ENCODE peak calls at places on chromosomes 3 and 15, in eight cellular contexts. One of them, this sample, is unnamed.

GRCh38 chr15:75235760-75236729 is 22.1 kb upstream of the GOLGA6C start:
- DNase-seq in left colon: peak; percentile 15
- DNase-seq in tibial artery: peak; percentile 10
- DNase-seq in COR-L47: no peak
- DNase-seq in stimulated activated naive CD8-positive, alpha-beta T cell treated with anti-CD3 and anti-CD28 coated beads, Interleukin-15, amount 100 ng/mL, for 72 hours: no peak
- DNase-seq in RWPE1: no peak
- DNase-seq in NCI-H1105: no peak
- DNase-seq in kidney epithelial cell: no peak
- DNase-seq in this sample: no peak

GRCh38 chr3:186825294-186825821 is 17.2 kb upstream of the ADIPOQ start:
- DNase-seq in left colon: no peak
- DNase-seq in tibial artery: no peak
- DNase-seq in COR-L47: peak; percentile 23
- DNase-seq in stimulated activated naive CD8-positive, alpha-beta T cell treated with anti-CD3 and anti-CD28 coated beads, Interleukin-15, amount 100 ng/mL, for 72 hours: peak; percentile 52
- DNase-seq in RWPE1: no peak
- DNase-seq in NCI-H1105: no peak
- DNase-seq in kidney epithelial cell: no peak
- DNase-seq in this sample: no peak

GRCh38 chr15:60391722-60392340 is 6.0 kb downstream of the ANXA2 start:
- DNase-seq in left colon: no peak
- DNase-seq in tibial artery: no peak
- DNase-seq in COR-L47: no peak
- DNase-seq in stimulated activated naive CD8-positive, alpha-beta T cell treated with anti-CD3 and anti-CD28 coated beads, Interleukin-15, amount 100 ng/mL, for 72 hours: no peak
- DNase-seq in RWPE1: no peak
- DNase-seq in NCI-H1105: no peak
- DNase-seq in kidney epithelial cell: no peak
- DNase-seq in this sample: no peak

GRCh38 chr15:63291507-63291906 is 14.1 kb downstream of the APH1B start:
- DNase-seq in left colon: no peak
- DNase-seq in tibial artery: no peak
- DNase-seq in COR-L47: no peak
- DNase-seq in stimulated activated naive CD8-positive, alpha-beta T cell treated with anti-CD3 and anti-CD28 coated beads, Interleukin-15, amount 100 ng/mL, for 72 hours: no peak
- DNase-seq in RWPE1: no peak
- DNase-seq in NCI-H1105: no peak
- DNase-seq in kidney epithelial cell: peak; percentile 42
- DNase-seq in this sample: no peak

GRCh38 chr15:63551400-63551799 is 45.8 kb upstream of the FBXL22 start:
- DNase-seq in left colon: no peak
- DNase-seq in tibial artery: no peak
- DNase-seq in COR-L47: no peak
- DNase-seq in stimulated activated naive CD8-positive, alpha-beta T cell treated with anti-CD3 and anti-CD28 coated beads, Interleukin-15, amount 100 ng/mL, for 72 hours: no peak
- DNase-seq in RWPE1: peak; percentile 14
- DNase-seq in NCI-H1105: no peak
- DNase-seq in kidney epithelial cell: no peak
- DNase-seq in this sample: no peak

GRCh38 chr3:149621218-149622005 is 36.4 kb downstream of the WWTR1 start:
- DNase-seq in left colon: no peak
- DNase-seq in tibial artery: no peak
- DNase-seq in COR-L47: no peak
- DNase-seq in stimulated activated naive CD8-positive, alpha-beta T cell treated with anti-CD3 and anti-CD28 coated beads, Interleukin-15, amount 100 ng/mL, for 72 hours: no peak
- DNase-seq in RWPE1: no peak
- DNase-seq in NCI-H1105: no peak
- DNase-seq in kidney epithelial cell: peak; percentile 75
- DNase-seq in this sample: no peak

GRCh38 chr15:51969728-51970127 is 1.9 kb downstream of the LEO1 start:
- DNase-seq in left colon: no peak
- DNase-seq in tibial artery: no peak
- DNase-seq in COR-L47: no peak
- DNase-seq in stimulated activated naive CD8-positive, alpha-beta T cell treated with anti-CD3 and anti-CD28 coated beads, Interleukin-15, amount 100 ng/mL, for 72 hours: no peak
- DNase-seq in RWPE1: no peak
- DNase-seq in NCI-H1105: no peak
- DNase-seq in kidney epithelial cell: no peak
- DNase-seq in this sample: no peak

GRCh38 chr3:195770081-195770840 is 41.5 kb downstream of the MUC4 start:
- DNase-seq in left colon: no peak
- DNase-seq in tibial artery: no peak
- DNase-seq in COR-L47: no peak
- DNase-seq in stimulated activated naive CD8-positive, alpha-beta T cell treated with anti-CD3 and anti-CD28 coated beads, Interleukin-15, amount 100 ng/mL, for 72 hours: no peak
- DNase-seq in RWPE1: no peak
- DNase-seq in NCI-H1105: no peak
- DNase-seq in kidney epithelial cell: no peak
- DNase-seq in this sample: no peak

GRCh38 chr15:99733268-99734039 is at the start of gene LYSMD4:
- DNase-seq in left colon: peak; percentile 98
- DNase-seq in tibial artery: peak; percentile 98
- DNase-seq in COR-L47: peak; percentile 94
- DNase-seq in stimulated activated naive CD8-positive, alpha-beta T cell treated with anti-CD3 and anti-CD28 coated beads, Interleukin-15, amount 100 ng/mL, for 72 hours: peak; percentile 96
- DNase-seq in RWPE1: peak; percentile 99
- DNase-seq in NCI-H1105: peak; percentile 98
- DNase-seq in kidney epithelial cell: peak; percentile 61
- DNase-seq in this sample: peak; percentile 84

GRCh38 chr3:165389064-165389463 is 192.9 kb upstream of the SLITRK3 start:
- DNase-seq in left colon: no peak
- DNase-seq in tibial artery: no peak
- DNase-seq in COR-L47: no peak
- DNase-seq in stimulated activated naive CD8-positive, alpha-beta T cell treated with anti-CD3 and anti-CD28 coated beads, Interleukin-15, amount 100 ng/mL, for 72 hours: no peak
- DNase-seq in RWPE1: no peak
- DNase-seq in NCI-H1105: no peak
- DNase-seq in kidney epithelial cell: no peak
- DNase-seq in this sample: no peak

GRCh38 chr3:116661196-116661595 is 48.4 kb upstream of the TUSC7 start:
- DNase-seq in left colon: no peak
- DNase-seq in tibial artery: no peak
- DNase-seq in COR-L47: no peak
- DNase-seq in stimulated activated naive CD8-positive, alpha-beta T cell treated with anti-CD3 and anti-CD28 coated beads, Interleukin-15, amount 100 ng/mL, for 72 hours: no peak
- DNase-seq in RWPE1: no peak
- DNase-seq in NCI-H1105: no peak
- DNase-seq in kidney epithelial cell: no peak
- DNase-seq in this sample: no peak

GRCh38 chr15:71725215-71725955 is 85.0 kb upstream of the NR2E3 start:
- DNase-seq in left colon: no peak
- DNase-seq in tibial artery: no peak
- DNase-seq in COR-L47: no peak
- DNase-seq in stimulated activated naive CD8-positive, alpha-beta T cell treated with anti-CD3 and anti-CD28 coated beads, Interleukin-15, amount 100 ng/mL, for 72 hours: no peak
- DNase-seq in RWPE1: peak; percentile 63
- DNase-seq in NCI-H1105: no peak
- DNase-seq in kidney epithelial cell: no peak
- DNase-seq in this sample: no peak

This sample was measured in NCI-H748 treated with DMSO at 0.1 percent for 48 hours.